ENCODE peak calls at places on chromosomes 16 and 17, in seven cellular contexts. O, K, H, B, P, Z and Y are unnamed samples.

GRCh38 chr16:4800290-4801041 is 2.0 kb downstream of the ROGDI start:
- DNase-seq in O (no peak), Z (no peak), H (peak), B (peak), K (no peak), P (no peak), Y (no peak)

GRCh38 chr17:79777166-79777843 is 643 bp upstream of the CBX2 start:
- DNase-seq in K (no peak), P (peak), O (peak), H (peak), B (peak), Z (peak), Y (peak)

GRCh38 chr16:15141586-15141985 is 47.5 kb upstream of the RRN3 start:
- DNase-seq in Z (no peak), K (no peak), O (no peak), P (no peak), H (no peak), B (no peak), Y (no peak)

GRCh38 chr17:49992191-49992932 is 2.7 kb downstream of the DLX3 start:
- DNase-seq in O (no peak), H (no peak), K (no peak), Z (no peak), B (no peak), P (no peak), Y (no peak)

GRCh38 chr17:64694207-64694606 is 32.1 kb upstream of the SMURF2 start:
- DNase-seq in O (peak), K (no peak), Z (peak), B (peak), P (no peak), H (peak), Y (no peak)

GRCh38 chr16:29907973-29908372 is 7.7 kb downstream of the ASPHD1 start:
- DNase-seq in K (no peak), P (no peak), H (no peak), O (no peak), B (no peak), Z (no peak), Y (no peak)

GRCh38 chr16:66135376-66135775 is 231.1 kb upstream of the CDH5 start:
- DNase-seq in B (no peak), P (peak), O (peak), K (no peak), H (peak), Z (peak), Y (no peak)

GRCh38 chr17:31724026-31724425 is 135.0 kb downstream of the COPRS start:
- DNase-seq in B (no peak), O (no peak), K (no peak), P (no peak), H (no peak), Z (peak), Y (peak)

GRCh38 chr17:51617876-51618455 is 357.6 kb downstream of the UTP18 start:
- DNase-seq in P (no peak), B (no peak), K (no peak), Z (no peak), O (no peak), H (no peak), Y (no peak)

GRCh38 chr17:30950669-30951399 is 20.0 kb upstream of the RNF135 start:
- DNase-seq in K (no peak), Z (peak), H (peak), P (peak), B (peak), O (peak), Y (peak)

GRCh38 chr16:1688807-1689560 is 10.9 kb downstream of the JPT2 start:
- DNase-seq in H (peak), P (no peak), B (peak), K (no peak), O (no peak), Z (no peak), Y (peak)

GRCh38 chr16:14399397-14400284 is 230.4 kb downstream of the PARN start:
- DNase-seq in O (peak), Z (peak), B (no peak), K (no peak), P (no peak), H (peak), Y (no peak)

GRCh38 chr17:40355123-40355803 is 9.3 kb downstream of the GJD3 start:
- DNase-seq in H (peak), B (peak), K (no peak), O (no peak), Z (peak), P (peak), Y (peak)

GRCh38 chr17:41547378-41547841 is 19.3 kb upstream of the KRT19 start:
- DNase-seq in B (no peak), H (no peak), K (no peak), O (no peak), P (peak), Z (no peak), Y (no peak)

GRCh38 chr16:15516609-15517008 is 82.2 kb downstream of the BMERB1 start:
- DNase-seq in Z (no peak), H (no peak), O (no peak), K (no peak), B (no peak), P (no peak), Y (no peak)

GRCh38 chr16:71412270-71413160 is 29.3 kb downstream of the TLE7 start:
- DNase-seq in P (peak), B (peak), K (no peak), Z (peak), H (peak), O (peak), Y (peak)

GRCh38 chr17:14903810-14904209 is 361.3 kb downstream of the PMP22 start:
- DNase-seq in O (no peak), H (no peak), P (no peak), B (no peak), Z (peak), K (no peak), Y (no peak)

GRCh38 chr16:54422159-54422558 is 135.6 kb upstream of the IRX3 start:
- DNase-seq in O (no peak), P (no peak), B (peak), K (no peak), Z (no peak), H (peak), Y (no peak)

GRCh38 chr17:49252148-49252682 is 21.6 kb upstream of the PHOSPHO1 start:
- DNase-seq in K (no peak), O (no peak), Z (no peak), H (no peak), P (no peak), B (no peak), Y (no peak)

GRCh38 chr17:6708357-6708961 is 4.7 kb downstream of the SLC13A5 start:
- DNase-seq in B (peak), O (no peak), K (no peak), Z (no peak), P (no peak), H (no peak), Y (no peak)

GRCh38 chr17:42023524-42024349 is 3.8 kb downstream of the NKIRAS2 start:
- DNase-seq in H (no peak), O (peak), B (no peak), P (no peak), K (no peak), Z (no peak), Y (no peak)

GRCh38 chr17:74454197-74455024 is 12.0 kb upstream of the CD300A start:
- DNase-seq in K (no peak), Z (peak), H (no peak), P (peak), B (no peak), O (peak), Y (no peak)

GRCh38 chr17:36728030-36728991 is 126.9 kb downstream of the MRM1 start:
- DNase-seq in H (no peak), O (no peak), Z (no peak), B (no peak), P (no peak), K (no peak), Y (no peak)

GRCh38 chr16:21175397-21175796 is 16.9 kb downstream of the LDAF1 start:
- DNase-seq in K (no peak), O (no peak), B (no peak), H (no peak), P (no peak), Z (no peak), Y (no peak)

GRCh38 chr17:66727634-66728570 is 107.0 kb upstream of the CACNG5 start:
- DNase-seq in B (peak), Z (peak), P (peak), O (peak), H (peak), K (no peak), Y (peak)

GRCh38 chr16:10027553-10027952 is 154.7 kb downstream of the GRIN2A start:
- DNase-seq in B (no peak), O (no peak), Z (no peak), P (no peak), K (no peak), H (no peak), Y (no peak)

GRCh38 chr16:62225675-62226074 is 189.4 kb upstream of the CDH8 start:
- DNase-seq in Z (no peak), K (no peak), H (peak), B (peak), P (no peak), O (peak), Y (peak)

GRCh38 chr16:81251871-81252270 is 13.4 kb downstream of the BCO1 start:
- DNase-seq in B (no peak), H (no peak), P (no peak), K (no peak), Z (peak), O (no peak), Y (no peak)

GRCh38 chr17:10127819-10128375 is 70.5 kb downstream of the GAS7 start:
- DNase-seq in K (no peak), B (peak), H (peak), P (peak), O (peak), Z (peak), Y (no peak)

GRCh38 chr16:7294020-7294419 is 38.6 kb upstream of the RBFOX1 start:
- DNase-seq in O (no peak), P (no peak), K (no peak), B (no peak), H (no peak), Z (no peak), Y (no peak)

GRCh38 chr17:77316191-77316641 is 175.4 kb downstream of the SEC14L1 start:
- DNase-seq in Z (peak), H (peak), K (no peak), B (no peak), P (peak), O (peak), Y (peak)

GRCh38 chr17:18033442-18034099 is 5.4 kb downstream of the ATPAF2 start:
- DNase-seq in O (peak), B (peak), K (no peak), Z (peak), P (no peak), H (no peak), Y (peak)

GRCh38 chr16:1181715-1182671 is 29.1 kb downstream of the CACNA1H start:
- DNase-seq in O (no peak), P (peak), Z (peak), K (no peak), H (peak), B (peak), Y (peak)

DNA sequence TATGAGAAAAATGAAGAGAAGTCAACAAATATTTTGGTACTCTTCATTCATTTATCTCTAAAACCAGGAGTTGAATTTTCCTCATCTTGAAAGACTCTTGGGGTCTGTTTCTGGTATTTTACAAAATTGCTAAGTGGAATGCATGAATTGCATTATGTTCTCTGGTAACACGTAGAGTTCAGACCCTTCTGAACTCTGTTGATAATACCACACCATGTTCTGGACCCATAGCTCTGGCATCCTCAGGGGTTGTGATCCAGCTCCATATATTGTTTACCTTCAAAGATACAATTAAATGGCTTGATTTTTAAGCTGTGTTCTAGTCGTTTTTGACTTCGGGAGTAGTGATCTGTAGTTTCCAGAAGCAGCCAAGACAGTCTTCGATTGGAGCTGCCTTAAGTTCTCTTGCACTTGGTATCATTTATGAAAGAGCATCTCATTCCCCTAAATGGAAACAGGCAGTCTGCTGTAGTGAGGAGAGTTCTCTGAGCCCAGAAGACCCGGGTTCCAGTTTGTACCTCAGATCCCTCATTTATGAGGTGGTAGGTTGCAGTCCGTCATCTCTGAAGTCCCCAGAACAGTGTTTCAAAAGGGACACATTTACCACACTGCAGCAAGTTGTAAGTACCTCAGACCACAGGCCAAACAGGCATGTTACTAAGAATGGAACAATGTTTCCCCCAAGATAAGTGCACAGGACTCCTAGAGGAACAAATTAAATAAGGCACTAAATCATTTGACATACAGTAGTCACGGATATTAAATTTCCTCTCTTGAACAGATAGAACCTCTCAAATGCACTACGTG is 9.6 kb downstream of the PSMD7 start:
- DNase-seq in P (no peak), K (no peak), O (no peak), Z (no peak), H (no peak), B (no peak), Y (no peak)
- TF ChIP-seq POLR2A in P (no peak), K (no peak), O (no peak), Z (no peak), H (no peak), B (no peak), Y (no peak)

GRCh38 chr17:82613283-82614094 is 34.8 kb downstream of the WDR45B start:
- DNase-seq in H (peak), P (no peak), O (no peak), K (no peak), Z (no peak), B (no peak), Y (no peak)
- TF ChIP-seq POLR2A in H (no peak), P (no peak), O (no peak), K (no peak), Z (no peak), B (no peak), Y (no peak)

DNA sequence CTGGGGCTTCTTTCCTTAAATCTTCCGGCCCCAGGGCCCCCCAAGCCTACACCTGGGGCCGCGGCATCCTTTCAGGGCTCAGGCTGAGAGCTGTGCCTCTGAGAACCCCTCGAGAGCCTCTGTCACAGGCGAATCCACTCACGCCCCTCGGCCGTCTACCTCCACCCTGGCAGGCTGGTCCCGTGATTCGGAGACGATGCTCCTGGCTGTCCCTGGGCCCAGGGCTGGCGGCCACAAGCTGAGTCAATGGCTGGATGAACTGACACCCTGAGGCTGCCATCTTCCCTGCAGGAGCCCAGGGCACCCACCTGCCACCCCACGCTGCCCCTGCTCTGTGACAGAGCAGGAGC is 4.4 kb downstream of the TEPSIN start:
- DNase-seq in Z (no peak), K (no peak), P (no peak), H (no peak), O (no peak), B (no peak), Y (no peak)
- TF ChIP-seq POLR2A in Z (no peak), K (no peak), P (no peak), H (no peak), O (no peak), B (no peak), Y (no peak)

DNA sequence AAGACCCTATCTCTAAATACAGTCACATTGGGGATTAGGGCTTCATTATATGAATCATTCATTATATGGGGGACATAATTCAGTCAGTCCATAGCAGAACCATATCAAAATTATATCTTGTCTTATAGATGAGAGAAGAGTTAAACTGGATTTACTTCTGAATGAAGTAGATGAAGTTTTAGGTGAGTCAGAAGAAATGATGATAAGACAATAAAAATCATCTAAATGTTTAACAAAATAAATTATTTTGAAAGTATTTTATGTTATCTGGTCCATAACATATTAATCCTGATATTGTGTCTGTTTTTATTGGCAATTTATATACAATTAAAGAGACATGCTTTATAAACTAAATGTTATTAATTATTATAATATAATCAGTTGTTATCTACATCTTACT is 76.9 kb upstream of the EFCAB3 start:
- DNase-seq in Z (no peak), P (no peak), K (no peak), H (no peak), B (no peak), O (no peak), Y (no peak)
- TF ChIP-seq POLR2A in Z (no peak), P (no peak), K (no peak), H (no peak), B (no peak), O (no peak), Y (no peak)

GRCh38 chr16:57591086-57591869 is 37.2 kb upstream of the ADGRG1 start:
- DNase-seq in O (peak), H (peak), B (peak), Z (peak), K (no peak), P (peak), Y (peak)
- TF ChIP-seq POLR2A in O (no peak), H (no peak), B (no peak), Z (no peak), K (no peak), P (no peak), Y (no peak)

GRCh38 chr16:3144331-3144881 is 9.6 kb downstream of the ZNF213 start:
- DNase-seq in P (no peak), B (no peak), K (no peak), O (no peak), Z (no peak), H (no peak), Y (no peak)

GRCh38 chr16:3145151-3145550 is 10.3 kb downstream of the ZNF213 start:
- DNase-seq in Z (no peak), P (no peak), B (no peak), K (no peak), O (no peak), H (no peak), Y (no peak)

GRCh38 chr16:3142770-3143169 is 7.9 kb downstream of the ZNF213 start:
- DNase-seq in Z (no peak), K (no peak), B (no peak), O (no peak), P (no peak), H (no peak), Y (no peak)

GRCh38 chr16:3143189-3143588 is 8.4 kb downstream of the ZNF213 start:
- DNase-seq in P (no peak), O (no peak), K (no peak), B (no peak), H (no peak), Z (no peak), Y (no peak)

DNA sequence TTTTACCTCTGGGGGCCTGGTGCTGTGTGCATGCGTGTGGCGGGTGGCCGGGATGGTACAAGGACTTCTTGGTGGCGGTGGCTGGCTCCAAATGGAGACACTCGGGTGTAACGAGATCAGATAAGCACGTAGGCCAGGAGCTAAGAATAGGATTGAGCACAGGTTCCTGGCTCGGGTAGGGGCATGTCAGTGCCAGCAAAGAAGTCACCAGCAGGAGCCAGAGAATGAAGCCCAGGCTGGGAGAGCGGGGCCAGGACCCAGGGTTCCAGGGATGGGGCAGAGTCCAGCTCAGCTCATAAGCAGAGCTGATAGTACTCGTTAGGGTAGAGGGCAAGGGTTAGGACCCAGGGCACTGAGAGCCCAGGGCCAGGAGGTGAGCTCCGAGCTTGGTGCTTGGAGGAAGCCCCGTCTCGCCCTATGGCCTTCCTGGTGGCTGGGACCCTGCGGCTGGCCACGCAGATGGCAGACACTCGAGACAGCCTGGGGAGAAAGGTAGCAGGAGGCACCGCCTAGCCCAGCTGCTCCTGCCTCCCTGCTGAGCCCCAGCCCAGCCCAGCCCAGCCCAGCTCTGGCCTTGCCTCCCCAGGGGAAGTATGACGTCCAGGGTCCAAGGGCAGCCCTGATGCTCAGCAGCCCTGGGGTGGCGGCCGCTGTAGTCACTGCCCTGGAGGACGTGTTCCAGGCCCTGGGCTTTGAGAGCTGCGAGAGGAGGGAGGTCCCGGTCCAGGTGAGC is 8.9 kb downstream of the ZNF213 start:
- DNase-seq in B (no peak), H (peak), K (no peak), P (no peak), O (no peak), Z (no peak), Y (no peak)
- TF ChIP-seq POLR2A in B (no peak), H (no peak), K (no peak), P (no peak), O (no peak), Z (no peak), Y (no peak)

GRCh38 chr16:88403794-88404581 is 21.2 kb downstream of the ZNF469 start:
- DNase-seq in P (no peak), B (no peak), H (no peak), O (no peak), Z (peak), K (no peak), Y (no peak)
- TF ChIP-seq POLR2A in P (no peak), B (no peak), H (no peak), O (no peak), Z (no peak), K (no peak), Y (no peak)

GRCh38 chr17:8192070-8192815 is 2.3 kb upstream of the BORCS6 start:
- DNase-seq in H (peak), P (peak), Z (peak), O (peak), K (no peak), B (peak), Y (peak)
- TF ChIP-seq POLR2A in H (peak), P (peak), Z (peak), O (no peak), K (peak), B (no peak), Y (no peak)